ENCODE peak calls at places on chromosomes 3 and 15, in seven cellular contexts. One of them, this sample, is unnamed.
A peak's percentile ranks its signal among the peaks of the same experiment; 100 is the strongest.

GRCh38 chr15:64016257-64016656 is 30.0 kb downstream of the DAPK2 start:
- DNase-seq in activated T-cell treated with anti-CD3 and anti-CD28 coated beads for 48 hours: no peak
- DNase-seq in NCI-H2029: no peak
- DNase-seq in activated CD4-positive, alpha-beta T cell treated with anti-CD3 and anti-CD28 coated beads for 4 hours: no peak
- DNase-seq in anterior cingulate cortex: no peak
- DNase-seq in heart left ventricle: no peak
- DNase-seq in HT1080: no peak
- DNase-seq in this sample: no peak

GRCh38 chr15:83380682-83381081 is 66.5 kb upstream of the SH3GL3 start:
- DNase-seq in anterior cingulate cortex: peak; percentile 13
- DNase-seq in HT1080: peak; percentile 83
- DNase-seq in heart left ventricle: peak; percentile 21
- DNase-seq in NCI-H2029: no peak
- DNase-seq in activated CD4-positive, alpha-beta T cell treated with anti-CD3 and anti-CD28 coated beads for 4 hours: no peak
- DNase-seq in activated T-cell treated with anti-CD3 and anti-CD28 coated beads for 48 hours: peak; percentile 28
- DNase-seq in this sample: peak; percentile 80

GRCh38 chr15:66617137-66618090 is 51.6 kb upstream of the LCTL start:
- DNase-seq in NCI-H2029: no peak
- DNase-seq in heart left ventricle: peak; percentile 82
- DNase-seq in anterior cingulate cortex: peak; percentile 42
- DNase-seq in HT1080: peak; percentile 92
- DNase-seq in activated CD4-positive, alpha-beta T cell treated with anti-CD3 and anti-CD28 coated beads for 4 hours: no peak
- DNase-seq in activated T-cell treated with anti-CD3 and anti-CD28 coated beads for 48 hours: no peak
- DNase-seq in this sample: peak; percentile 47

GRCh38 chr3:64387688-64388087 is 162.4 kb upstream of the PRICKLE2 start:
- DNase-seq in activated CD4-positive, alpha-beta T cell treated with anti-CD3 and anti-CD28 coated beads for 4 hours: no peak
- DNase-seq in anterior cingulate cortex: no peak
- DNase-seq in activated T-cell treated with anti-CD3 and anti-CD28 coated beads for 48 hours: no peak
- DNase-seq in heart left ventricle: no peak
- DNase-seq in NCI-H2029: no peak
- DNase-seq in HT1080: no peak
- DNase-seq in this sample: no peak

GRCh38 chr15:69090197-69090948 is 70.1 kb upstream of the GLCE start:
- DNase-seq in heart left ventricle: no peak
- DNase-seq in NCI-H2029: no peak
- DNase-seq in HT1080: no peak
- DNase-seq in activated CD4-positive, alpha-beta T cell treated with anti-CD3 and anti-CD28 coated beads for 4 hours: no peak
- DNase-seq in activated T-cell treated with anti-CD3 and anti-CD28 coated beads for 48 hours: no peak
- DNase-seq in anterior cingulate cortex: no peak
- DNase-seq in this sample: no peak

GRCh38 chr3:152281032-152281713 is 12.4 kb downstream of the MBNL1 start:
- DNase-seq in anterior cingulate cortex: no peak
- DNase-seq in NCI-H2029: no peak
- DNase-seq in heart left ventricle: no peak
- DNase-seq in activated T-cell treated with anti-CD3 and anti-CD28 coated beads for 48 hours: no peak
- DNase-seq in activated CD4-positive, alpha-beta T cell treated with anti-CD3 and anti-CD28 coated beads for 4 hours: no peak
- DNase-seq in HT1080: no peak
- DNase-seq in this sample: no peak

GRCh38 chr3:186094696-186095095 is 14.2 kb downstream of the ETV5 start:
- DNase-seq in activated T-cell treated with anti-CD3 and anti-CD28 coated beads for 48 hours: no peak
- DNase-seq in HT1080: no peak
- DNase-seq in NCI-H2029: no peak
- DNase-seq in anterior cingulate cortex: no peak
- DNase-seq in activated CD4-positive, alpha-beta T cell treated with anti-CD3 and anti-CD28 coated beads for 4 hours: no peak
- DNase-seq in heart left ventricle: no peak
- DNase-seq in this sample: no peak

GRCh38 chr15:69794643-69795461 is 302.9 kb downstream of the TLE3 start:
- DNase-seq in activated CD4-positive, alpha-beta T cell treated with anti-CD3 and anti-CD28 coated beads for 4 hours: no peak
- DNase-seq in anterior cingulate cortex: no peak
- DNase-seq in NCI-H2029: no peak
- DNase-seq in activated T-cell treated with anti-CD3 and anti-CD28 coated beads for 48 hours: no peak
- DNase-seq in heart left ventricle: no peak
- DNase-seq in HT1080: peak; percentile 13
- DNase-seq in this sample: peak; percentile 92

GRCh38 chr3:81154611-81155143 is 606.8 kb downstream of the GBE1 start:
- DNase-seq in heart left ventricle: no peak
- DNase-seq in NCI-H2029: no peak
- DNase-seq in HT1080: no peak
- DNase-seq in activated T-cell treated with anti-CD3 and anti-CD28 coated beads for 48 hours: no peak
- DNase-seq in activated CD4-positive, alpha-beta T cell treated with anti-CD3 and anti-CD28 coated beads for 4 hours: no peak
- DNase-seq in anterior cingulate cortex: no peak
- DNase-seq in this sample: no peak

GRCh38 chr3:13053425-13053824 is 19.8 kb downstream of the IQSEC1 start:
- DNase-seq in anterior cingulate cortex: no peak
- DNase-seq in HT1080: no peak
- DNase-seq in NCI-H2029: no peak
- DNase-seq in heart left ventricle: no peak
- DNase-seq in activated T-cell treated with anti-CD3 and anti-CD28 coated beads for 48 hours: no peak
- DNase-seq in activated CD4-positive, alpha-beta T cell treated with anti-CD3 and anti-CD28 coated beads for 4 hours: no peak
- DNase-seq in this sample: no peak

GRCh38 chr3:29281265-29282228 is 676 bp downstream of the RBMS3 start:
- DNase-seq in activated T-cell treated with anti-CD3 and anti-CD28 coated beads for 48 hours: no peak
- DNase-seq in activated CD4-positive, alpha-beta T cell treated with anti-CD3 and anti-CD28 coated beads for 4 hours: no peak
- DNase-seq in HT1080: peak; percentile 51
- DNase-seq in heart left ventricle: peak; percentile 37
- DNase-seq in anterior cingulate cortex: no peak
- DNase-seq in NCI-H2029: no peak
- DNase-seq in this sample: peak; percentile 81

GRCh38 chr3:52441122-52441771 is 3.7 kb downstream of the SEMA3G start:
- DNase-seq in activated CD4-positive, alpha-beta T cell treated with anti-CD3 and anti-CD28 coated beads for 4 hours: no peak
- DNase-seq in anterior cingulate cortex: no peak
- DNase-seq in HT1080: no peak
- DNase-seq in NCI-H2029: no peak
- DNase-seq in heart left ventricle: no peak
- DNase-seq in activated T-cell treated with anti-CD3 and anti-CD28 coated beads for 48 hours: no peak
- DNase-seq in this sample: no peak

GRCh38 chr15:31934821-31935220 is 95.5 kb upstream of the CHRNA7 start:
- DNase-seq in HT1080: peak; percentile 90
- DNase-seq in heart left ventricle: no peak
- DNase-seq in activated CD4-positive, alpha-beta T cell treated with anti-CD3 and anti-CD28 coated beads for 4 hours: no peak
- DNase-seq in activated T-cell treated with anti-CD3 and anti-CD28 coated beads for 48 hours: no peak
- DNase-seq in NCI-H2029: no peak
- DNase-seq in anterior cingulate cortex: no peak
- DNase-seq in this sample: peak; percentile 57

GRCh38 chr3:119380697-119381096 is 82.7 kb downstream of the TMEM39A start:
- DNase-seq in HT1080: no peak
- DNase-seq in heart left ventricle: no peak
- DNase-seq in NCI-H2029: peak; percentile 67
- DNase-seq in activated T-cell treated with anti-CD3 and anti-CD28 coated beads for 48 hours: no peak
- DNase-seq in anterior cingulate cortex: no peak
- DNase-seq in activated CD4-positive, alpha-beta T cell treated with anti-CD3 and anti-CD28 coated beads for 4 hours: no peak
- DNase-seq in this sample: no peak

GRCh38 chr3:38163117-38163870 is 2.0 kb upstream of the OXSR1 start:
- DNase-seq in activated T-cell treated with anti-CD3 and anti-CD28 coated beads for 48 hours: no peak
- DNase-seq in activated CD4-positive, alpha-beta T cell treated with anti-CD3 and anti-CD28 coated beads for 4 hours: no peak
- DNase-seq in anterior cingulate cortex: no peak
- DNase-seq in HT1080: no peak
- DNase-seq in heart left ventricle: no peak
- DNase-seq in NCI-H2029: no peak
- DNase-seq in this sample: peak; percentile 25

GRCh38 chr3:70840106-70840870 is 527.9 kb upstream of the MDFIC2 start:
- DNase-seq in heart left ventricle: no peak
- DNase-seq in anterior cingulate cortex: no peak
- DNase-seq in NCI-H2029: no peak
- DNase-seq in activated T-cell treated with anti-CD3 and anti-CD28 coated beads for 48 hours: no peak
- DNase-seq in HT1080: peak; percentile 71
- DNase-seq in activated CD4-positive, alpha-beta T cell treated with anti-CD3 and anti-CD28 coated beads for 4 hours: no peak
- DNase-seq in this sample: peak; percentile 71

GRCh38 chr3:56424885-56425284 is 43.4 kb downstream of the ERC2 start:
- DNase-seq in anterior cingulate cortex: no peak
- DNase-seq in activated T-cell treated with anti-CD3 and anti-CD28 coated beads for 48 hours: no peak
- DNase-seq in heart left ventricle: no peak
- DNase-seq in NCI-H2029: no peak
- DNase-seq in HT1080: no peak
- DNase-seq in activated CD4-positive, alpha-beta T cell treated with anti-CD3 and anti-CD28 coated beads for 4 hours: no peak
- DNase-seq in this sample: no peak

GRCh38 chr3:108031893-108032292 is 58.9 kb downstream of the CD47 start:
- DNase-seq in anterior cingulate cortex: no peak
- DNase-seq in heart left ventricle: no peak
- DNase-seq in activated T-cell treated with anti-CD3 and anti-CD28 coated beads for 48 hours: no peak
- DNase-seq in NCI-H2029: no peak
- DNase-seq in activated CD4-positive, alpha-beta T cell treated with anti-CD3 and anti-CD28 coated beads for 4 hours: no peak
- DNase-seq in HT1080: peak; percentile 48
- DNase-seq in this sample: peak; percentile 61

GRCh38 chr3:64188810-64189560 is 36.3 kb downstream of the PRICKLE2 start:
- DNase-seq in heart left ventricle: peak; percentile 41
- DNase-seq in NCI-H2029: peak; percentile 49
- DNase-seq in activated T-cell treated with anti-CD3 and anti-CD28 coated beads for 48 hours: no peak
- DNase-seq in activated CD4-positive, alpha-beta T cell treated with anti-CD3 and anti-CD28 coated beads for 4 hours: no peak
- DNase-seq in anterior cingulate cortex: peak; percentile 45
- DNase-seq in HT1080: peak; percentile 98
- DNase-seq in this sample: peak; percentile 95

GRCh38 chr15:63086967-63087366 is 34.7 kb upstream of the LACTB start:
- DNase-seq in activated CD4-positive, alpha-beta T cell treated with anti-CD3 and anti-CD28 coated beads for 4 hours: no peak
- DNase-seq in heart left ventricle: no peak
- DNase-seq in HT1080: no peak
- DNase-seq in activated T-cell treated with anti-CD3 and anti-CD28 coated beads for 48 hours: no peak
- DNase-seq in NCI-H2029: no peak
- DNase-seq in anterior cingulate cortex: no peak
- DNase-seq in this sample: no peak

GRCh38 chr15:63461230-63461629 is 43.2 kb upstream of the USP3 start:
- DNase-seq in HT1080: no peak
- DNase-seq in activated CD4-positive, alpha-beta T cell treated with anti-CD3 and anti-CD28 coated beads for 4 hours: no peak
- DNase-seq in heart left ventricle: no peak
- DNase-seq in anterior cingulate cortex: peak; percentile 37
- DNase-seq in NCI-H2029: no peak
- DNase-seq in activated T-cell treated with anti-CD3 and anti-CD28 coated beads for 48 hours: no peak
- DNase-seq in this sample: no peak

GRCh38 chr3:144424606-144425005 is 453.0 kb downstream of the DIPK2A start:
- DNase-seq in NCI-H2029: no peak
- DNase-seq in anterior cingulate cortex: no peak
- DNase-seq in HT1080: no peak
- DNase-seq in activated CD4-positive, alpha-beta T cell treated with anti-CD3 and anti-CD28 coated beads for 4 hours: no peak
- DNase-seq in heart left ventricle: no peak
- DNase-seq in activated T-cell treated with anti-CD3 and anti-CD28 coated beads for 48 hours: no peak
- DNase-seq in this sample: no peak

GRCh38 chr3:141506071-141506470 is 19.2 kb downstream of the RASA2 start:
- DNase-seq in HT1080: no peak
- DNase-seq in NCI-H2029: no peak
- DNase-seq in activated T-cell treated with anti-CD3 and anti-CD28 coated beads for 48 hours: no peak
- DNase-seq in heart left ventricle: no peak
- DNase-seq in anterior cingulate cortex: no peak
- DNase-seq in activated CD4-positive, alpha-beta T cell treated with anti-CD3 and anti-CD28 coated beads for 4 hours: no peak
- DNase-seq in this sample: no peak

GRCh38 chr3:32238816-32239637 is 547 bp downstream of the CMTM8 start:
- DNase-seq in HT1080: peak; percentile 23
- DNase-seq in anterior cingulate cortex: no peak
- DNase-seq in activated CD4-positive, alpha-beta T cell treated with anti-CD3 and anti-CD28 coated beads for 4 hours: peak; percentile 39
- DNase-seq in heart left ventricle: peak; percentile 27
- DNase-seq in activated T-cell treated with anti-CD3 and anti-CD28 coated beads for 48 hours: peak; percentile 39
- DNase-seq in NCI-H2029: peak; percentile 49
- DNase-seq in this sample: peak; percentile 44

GRCh38 chr15:62896969-62897486 is 145.5 kb upstream of the TPM1 start:
- DNase-seq in NCI-H2029: no peak
- DNase-seq in activated T-cell treated with anti-CD3 and anti-CD28 coated beads for 48 hours: no peak
- DNase-seq in activated CD4-positive, alpha-beta T cell treated with anti-CD3 and anti-CD28 coated beads for 4 hours: no peak
- DNase-seq in heart left ventricle: peak; percentile 92
- DNase-seq in anterior cingulate cortex: peak; percentile 63
- DNase-seq in HT1080: peak; percentile 99
- DNase-seq in this sample: peak; percentile 100

GRCh38 chr15:51128701-51129100 is 34.0 kb upstream of the TNFAIP8L3 start:
- DNase-seq in activated CD4-positive, alpha-beta T cell treated with anti-CD3 and anti-CD28 coated beads for 4 hours: no peak
- DNase-seq in heart left ventricle: no peak
- DNase-seq in HT1080: no peak
- DNase-seq in NCI-H2029: no peak
- DNase-seq in activated T-cell treated with anti-CD3 and anti-CD28 coated beads for 48 hours: no peak
- DNase-seq in anterior cingulate cortex: no peak
- DNase-seq in this sample: peak; percentile 15